ENCODE peak calls at places on chromosome 17, in five cellular contexts. S is IMR-90, Q is H1, I is H9, H is neuronal stem cell. C is an unnamed sample.

GRCh38 chr17:63382826-63383225 is 63.3 kb downstream of the CYB561 start:
- DNase-seq in S (peak), H (no peak), I (no peak), Q (no peak), C (peak)

GRCh38 chr17:17757391-17757791 is 76.1 kb downstream of the RAI1 start:
- DNase-seq in I (no peak), S (no peak), H (no peak), Q (no peak), C (no peak)

GRCh38 chr17:9021985-9022552 is 759 bp downstream of the NTN1 start:
- DNase-seq in H (peak), Q (peak), I (peak), S (peak), C (peak)

GRCh38 chr17:76569607-76570279 is 15.9 kb downstream of the ST6GALNAC2 start:
- DNase-seq in Q (no peak), S (no peak), H (peak), I (peak), C (no peak)

GRCh38 chr17:5868916-5869475 is 201.2 kb upstream of the WSCD1 start:
- DNase-seq in I (peak), H (no peak), Q (peak), S (no peak), C (no peak)

GRCh38 chr17:39738568-39738901 is 797 bp downstream of the GRB7 start:
- DNase-seq in Q (peak), H (no peak), S (no peak), I (peak), C (no peak)

GRCh38 chr17:36030949-36031348 is 13.2 kb upstream of the CCL23 start:
- DNase-seq in I (no peak), Q (no peak), H (no peak), S (no peak), C (no peak)

GRCh38 chr17:381941-382643 is 29.5 kb upstream of the RPH3AL start:
- DNase-seq in S (no peak), Q (no peak), I (no peak), H (no peak), C (no peak)

GRCh38 chr17:2207815-2208515 is 95.6 kb downstream of the SMG6 start:
- DNase-seq in S (no peak), Q (no peak), I (no peak), H (no peak), C (peak)

GRCh38 chr17:32496348-32497078 is 9.7 kb downstream of the CDK5R1 start:
- DNase-seq in Q (no peak), I (no peak), H (no peak), S (peak), C (peak)

GRCh38 chr17:19003966-19004600 is 481 bp downstream of the FAM83G start:
- DNase-seq in I (peak), S (peak), Q (peak), H (peak), C (peak)

GRCh38 chr17:18859256-18859655 is 1.3 kb downstream of the PRPSAP2 start:
- DNase-seq in I (no peak), Q (peak), H (no peak), S (peak), C (peak)

GRCh38 chr17:41777579-41778188 is 8.8 kb downstream of the JUP start:
- DNase-seq in I (no peak), H (no peak), Q (no peak), S (peak), C (peak)

GRCh38 chr17:40074871-40075215 is 12.1 kb downstream of the THRA start:
- DNase-seq in H (no peak), Q (no peak), I (no peak), S (no peak), C (no peak)

GRCh38 chr17:64538508-64539120 is 31.8 kb downstream of the CEP95 start:
- DNase-seq in Q (no peak), H (no peak), S (no peak), I (no peak), C (no peak)

GRCh38 chr17:76199466-76199865 is 40.8 kb downstream of the RNF157 start:
- DNase-seq in H (no peak), Q (no peak), I (no peak), S (no peak), C (no peak)

GRCh38 chr17:50488880-50489279 is 10.2 kb downstream of the RSAD1 start:
- DNase-seq in I (no peak), H (no peak), S (no peak), Q (no peak), C (no peak)

GRCh38 chr17:30133197-30133596 is 16.6 kb downstream of the NSRP1 start:
- DNase-seq in Q (no peak), I (no peak), H (no peak), S (no peak), C (no peak)

GRCh38 chr17:82751171-82751570 is 694 bp upstream of the TBCD start:
- DNase-seq in Q (peak), I (no peak), S (no peak), H (no peak), C (no peak)
- H3K14ac ChIP-seq in Q (no peak), I (no peak), S (no peak), H (no peak), C (no peak)

GRCh38 chr17:57256708-57257112 is 387 bp downstream of the MSI2 start:
- DNase-seq in H (no peak), S (no peak), I (no peak), Q (no peak), C (peak)
- H2BK15ac ChIP-seq in H (peak), S (no peak), I (no peak), Q (no peak), C (peak)

GRCh38 chr17:81043319-81043724 is 8.4 kb downstream of the BAIAP2 start:
- DNase-seq in I (no peak), H (no peak), S (no peak), Q (no peak), C (no peak)
- H2BK120ac ChIP-seq in I (no peak), H (no peak), S (peak), Q (no peak), C (peak)

GRCh38 chr17:4505187-4505586 is 6.5 kb downstream of the SPNS2 start:
- DNase-seq in Q (no peak), S (no peak), I (peak), H (no peak), C (no peak)
- H3K14ac ChIP-seq in Q (no peak), S (no peak), I (no peak), H (no peak), C (no peak)

DNA sequence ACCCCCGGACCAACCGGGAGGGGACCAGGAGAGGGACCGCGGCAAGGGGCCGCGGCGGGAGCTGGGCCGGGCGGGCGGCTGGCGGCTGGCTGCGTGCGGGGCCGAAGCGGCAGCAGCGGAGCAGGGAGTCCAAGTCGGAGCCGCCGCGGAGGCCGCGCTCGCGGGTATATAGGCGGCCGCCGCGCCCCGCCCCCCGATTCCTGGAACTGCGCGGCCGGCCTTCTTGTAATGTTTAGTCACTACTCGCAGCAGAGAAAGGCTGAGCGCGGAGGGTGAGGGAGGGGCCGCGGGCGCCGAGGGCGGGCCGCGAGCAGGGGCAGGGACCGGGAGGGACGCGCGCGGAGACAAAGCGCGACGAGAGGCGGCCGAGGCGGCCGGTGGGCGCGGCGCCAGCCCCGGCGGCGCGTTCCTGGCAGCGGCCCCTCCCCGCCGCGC is at the start of gene SOCS3:
- DNase-seq in Q (peak), I (peak), H (peak), S (peak), C (peak)
- H2BK15ac ChIP-seq in Q (no peak), I (no peak), H (peak), S (peak), C (peak)